ENCODE peak calls at places on chromosomes 12 and 14, in nine cellular contexts. N is activated CD4-positive, alpha-beta T cell treated with anti-CD3 and anti-CD28 coated beads, Interleukin-2, amount 50 U/mL, for 48 hours; G is RWPE1; H is HCT116; Q is T-helper 9 cell; U is RPMI7951; S is DMS53; L is AG04450; E is NCI-H1092 treated with DMSO at 0.1 percent for 48 hours. R is an unnamed sample.
A peak's percentile ranks its signal among the peaks of the same experiment; 100 is the strongest.

GRCh38 chr14:35224615-35225014 is 67.6 kb upstream of the PSMA6 start:
- DNase-seq in N (no peak), H (no peak), L (no peak), U (no peak), G (no peak), E (no peak), S (no peak), Q (no peak), R (peak; percentile 50)

GRCh38 chr12:131137836-131138637 is 184.3 kb downstream of the ADGRD1 start:
- DNase-seq in L (no peak), E (no peak), U (peak; percentile 52), H (no peak), S (no peak), N (no peak), G (no peak), Q (no peak), R (no peak)

GRCh38 chr14:71582705-71583104 is 349.5 kb upstream of the RGS6 start:
- DNase-seq in H (no peak), E (no peak), N (no peak), S (no peak), Q (no peak), G (no peak), U (peak; percentile 47), L (peak; percentile 51), R (no peak)

GRCh38 chr14:23299558-23299957 is 3.1 kb downstream of the PPP1R3E start:
- DNase-seq in N (no peak), G (no peak), L (no peak), U (peak; percentile 60), H (no peak), S (peak; percentile 54), Q (no peak), E (no peak), R (peak; percentile 34)

GRCh38 chr12:104182144-104182543 is 33.4 kb upstream of the TXNRD1 start:
- DNase-seq in E (no peak), N (no peak), Q (no peak), S (no peak), H (no peak), G (no peak), U (peak; percentile 90), L (peak; percentile 87), R (no peak)

GRCh38 chr14:61174395-61175386 is 106.4 kb downstream of the TMEM30B start:
- DNase-seq in S (no peak), G (peak; percentile 36), H (no peak), N (no peak), L (no peak), E (no peak), Q (no peak), U (peak; percentile 47), R (no peak)

GRCh38 chr12:21814814-21815213 is 40.3 kb upstream of the KCNJ8 start:
- DNase-seq in H (no peak), U (no peak), L (no peak), E (no peak), N (no peak), G (no peak), Q (no peak), S (no peak), R (no peak)

GRCh38 chr12:109627633-109628032 is 54.0 kb downstream of the MVK start:
- DNase-seq in N (no peak), H (no peak), L (no peak), U (no peak), S (peak; percentile 62), G (no peak), E (no peak), Q (no peak), R (peak; percentile 43)

GRCh38 chr14:24816929-24817637 is 183.1 kb upstream of the GZMB start:
- DNase-seq in H (no peak), Q (no peak), U (no peak), E (no peak), L (no peak), S (peak; percentile 47), G (no peak), N (no peak), R (peak; percentile 70)

GRCh38 chr14:93859957-93860356 is 67.2 kb upstream of the FAM181A start:
- DNase-seq in E (no peak), N (no peak), Q (no peak), H (no peak), U (peak; percentile 3), L (no peak), G (no peak), S (no peak), R (peak; percentile 38)

GRCh38 chr14:98437113-98437512 is 834.9 kb downstream of the BCL11B start:
- DNase-seq in Q (no peak), E (no peak), S (no peak), H (no peak), N (no peak), G (no peak), L (no peak), U (no peak), R (no peak)

GRCh38 chr12:29239336-29239735 is 90.3 kb downstream of the FAR2 start:
- DNase-seq in N (no peak), L (no peak), U (no peak), E (no peak), S (no peak), Q (no peak), G (no peak), H (no peak), R (no peak)

GRCh38 chr14:68547305-68548193 is 245.3 kb downstream of the ZFP36L1 start:
- DNase-seq in U (peak; percentile 98), G (peak; percentile 88), H (peak; percentile 85), S (peak; percentile 28), E (no peak), L (peak; percentile 65), Q (no peak), N (no peak), R (no peak)

GRCh38 chr14:73763396-73763795 is 49.2 kb upstream of the PNMA1 start:
- DNase-seq in N (no peak), L (no peak), U (no peak), H (no peak), S (peak; percentile 88), Q (no peak), E (no peak), G (no peak), R (peak; percentile 67)

GRCh38 chr14:94680498-94681288 is 68.5 kb downstream of the SERPINA3 start:
- DNase-seq in H (no peak), N (no peak), Q (no peak), S (no peak), L (no peak), E (no peak), U (no peak), G (no peak), R (no peak)

GRCh38 chr12:125890366-125890905 is 825.2 kb downstream of the AACS start:
- DNase-seq in E (no peak), L (no peak), U (no peak), H (no peak), N (no peak), Q (no peak), G (no peak), S (no peak), R (no peak)

GRCh38 chr12:78034025-78034424 is 203.3 kb downstream of the NAV3 start:
- DNase-seq in U (peak; percentile 4), S (no peak), L (no peak), G (no peak), N (no peak), Q (no peak), E (no peak), H (no peak), R (no peak)

GRCh38 chr14:91573528-91573893 is 63.4 kb upstream of the PPP4R3A start:
- DNase-seq in L (no peak), U (no peak), E (no peak), S (peak; percentile 41), Q (no peak), H (no peak), G (no peak), N (no peak), R (no peak)

GRCh38 chr12:2247109-2247508 is 194.3 kb downstream of the CACNA1C start:
- DNase-seq in S (no peak), G (no peak), H (no peak), N (no peak), Q (no peak), L (no peak), E (no peak), U (no peak), R (no peak)

GRCh38 chr12:132246997-132247717 is 82.2 kb downstream of the GALNT9 start:
- DNase-seq in S (no peak), Q (no peak), G (no peak), L (no peak), U (no peak), E (no peak), H (no peak), N (no peak), R (no peak)

GRCh38 chr12:102343361-102344121 is 136.8 kb downstream of the IGF1 start:
- DNase-seq in N (no peak), U (no peak), S (peak; percentile 88), Q (no peak), G (peak; percentile 10), H (no peak), E (no peak), L (no peak), R (peak; percentile 53)

GRCh38 chr12:41566703-41567102 is 378.6 kb downstream of the PDZRN4 start:
- DNase-seq in U (no peak), G (no peak), E (no peak), L (no peak), Q (no peak), H (no peak), N (no peak), S (no peak), R (no peak)

GRCh38 chr14:77866932-77867331 is 67.0 kb downstream of the ADCK1 start:
- DNase-seq in H (no peak), L (no peak), N (no peak), G (no peak), U (no peak), E (no peak), S (no peak), Q (no peak), R (peak; percentile 39)

R was measured in NCI-H69.